ENCODE peak calls at places on chromosome 6, in nine cellular contexts. T is activated CD4-positive, alpha-beta T cell treated with anti-CD3 and anti-CD28 coated beads, Interleukin-2, amount 10 ng/mL, durations not matched to agents 7 days and 5 days; J is anterior cingulate cortex; I is stimulated activated CD4-positive, alpha-beta T cell treated with anti-CD3 and anti-CD28 coated beads, Interleukin-2, amount 100 ng/mL, for 4 hours; W is neural progenitor cell; V is LoVo; B is Caki2; G is iPS-NIHi11; L is Peyer's patch. C is an unnamed sample.

GRCh38 chr6:84065718-84066290 is 32.2 kb downstream of the MRAP2 start:
- DNase-seq in J (no peak), G (no peak), W (no peak), V (no peak), L (no peak), T (no peak), B (no peak), I (no peak), C (no peak)

GRCh38 chr6:3797231-3798200 is 46.0 kb upstream of the PXDC1 start:
- DNase-seq in B (peak), W (no peak), V (peak), T (no peak), J (no peak), I (no peak), L (peak), G (no peak), C (peak)

GRCh38 chr6:71584712-71585436 is 296.3 kb downstream of the OGFRL1 start:
- DNase-seq in I (no peak), V (no peak), G (no peak), W (no peak), B (no peak), T (no peak), L (no peak), J (no peak), C (no peak)

GRCh38 chr6:142878407-142878806 is 66.6 kb downstream of the HIVEP2 start:
- DNase-seq in W (no peak), V (no peak), I (no peak), L (no peak), J (peak), T (no peak), B (no peak), G (no peak), C (no peak)

GRCh38 chr6:33757906-33758305 is 11.2 kb upstream of the IP6K3 start:
- DNase-seq in V (no peak), J (no peak), T (no peak), I (no peak), B (no peak), L (no peak), W (no peak), G (no peak), C (no peak)

GRCh38 chr6:125821825-125822281 is 31.1 kb downstream of the NCOA7 start:
- DNase-seq in I (no peak), L (peak), J (no peak), W (no peak), B (peak), G (no peak), T (no peak), V (peak), C (no peak)

GRCh38 chr6:31792741-31793140 is 2.8 kb downstream of the VARS1 start:
- DNase-seq in W (no peak), V (no peak), T (no peak), J (no peak), B (peak), I (no peak), L (no peak), G (peak), C (peak)

GRCh38 chr6:74654296-74654695 is 551.6 kb downstream of the COL12A1 start:
- DNase-seq in I (no peak), V (no peak), L (no peak), B (no peak), J (no peak), G (no peak), T (no peak), W (no peak), C (no peak)

GRCh38 chr6:131807321-131807643 is 538 bp upstream of the ENPP1 start:
- DNase-seq in W (no peak), B (no peak), I (no peak), V (no peak), L (no peak), G (no peak), J (no peak), T (no peak), C (no peak)

GRCh38 chr6:123804771-123805540 is 1.3 kb downstream of the NKAIN2 start:
- DNase-seq in G (no peak), W (no peak), L (no peak), V (no peak), B (peak), I (no peak), J (no peak), T (no peak), C (no peak)

GRCh38 chr6:1477432-1478090 is 88.2 kb downstream of the FOXF2 start:
- DNase-seq in W (no peak), L (no peak), G (no peak), B (peak), V (no peak), I (no peak), J (no peak), T (no peak), C (no peak)

GRCh38 chr6:30816791-30817739 is 67.3 kb upstream of the DDR1 start:
- DNase-seq in G (no peak), I (no peak), L (no peak), V (no peak), T (no peak), B (no peak), J (no peak), W (no peak), C (no peak)

GRCh38 chr6:56795852-56796532 is 153.3 kb upstream of the DST start:
- DNase-seq in W (no peak), J (no peak), B (peak), L (no peak), I (no peak), G (no peak), V (no peak), T (no peak), C (no peak)

GRCh38 chr6:126804255-126805064 is 314.0 kb upstream of the RSPO3 start:
- DNase-seq in G (peak), J (no peak), I (no peak), L (peak), V (peak), W (peak), B (peak), T (peak), C (peak)

GRCh38 chr6:22892452-22892851 is 323.1 kb downstream of the HDGFL1 start:
- DNase-seq in V (peak), T (no peak), J (no peak), I (no peak), G (no peak), L (no peak), B (peak), W (no peak), C (peak)

GRCh38 chr6:102670756-102671155 is 1277.2 kb downstream of the GRIK2 start:
- DNase-seq in T (no peak), I (no peak), L (no peak), W (no peak), G (no peak), J (no peak), V (no peak), B (no peak), C (no peak)

GRCh38 chr6:1554881-1555569 is 54.7 kb upstream of the FOXC1 start:
- DNase-seq in G (peak), V (no peak), T (peak), L (peak), I (peak), B (peak), W (peak), J (no peak), C (peak)

GRCh38 chr6:149852180-149852579 is 12.0 kb downstream of the LRP11 start:
- DNase-seq in B (no peak), V (no peak), W (no peak), T (peak), L (no peak), G (no peak), J (no peak), I (no peak), C (peak)

GRCh38 chr6:21263531-21264287 is 329.8 kb upstream of the SOX4 start:
- DNase-seq in V (peak), J (no peak), G (no peak), L (no peak), B (no peak), I (no peak), W (no peak), T (no peak), C (no peak)

GRCh38 chr6:67501738-67502137 is 1133.3 kb upstream of the ADGRB3 start:
- DNase-seq in W (no peak), V (no peak), G (no peak), T (no peak), L (no peak), I (no peak), J (no peak), B (no peak), C (no peak)

GRCh38 chr6:38631186-38631783 is 8.4 kb downstream of the BTBD9 start:
- DNase-seq in G (no peak), T (no peak), I (no peak), J (no peak), W (no peak), L (no peak), B (no peak), V (peak), C (no peak)

GRCh38 chr6:135266675-135267074 is 85.6 kb downstream of the MYB start:
- DNase-seq in V (no peak), W (no peak), B (no peak), T (no peak), J (no peak), I (no peak), G (no peak), L (no peak), C (no peak)

GRCh38 chr6:70985151-70985550 is 28.3 kb upstream of the B3GAT2 start:
- DNase-seq in V (no peak), G (no peak), J (no peak), I (no peak), L (no peak), T (no peak), B (no peak), W (no peak), C (no peak)

GRCh38 chr6:134132494-134133141 is 80.2 kb upstream of the SLC2A12 start:
- DNase-seq in I (no peak), G (no peak), B (no peak), T (no peak), L (no peak), J (no peak), V (no peak), W (no peak), C (no peak)

GRCh38 chr6:14706378-14706929 is 539.4 kb upstream of the JARID2 start:
- DNase-seq in G (no peak), W (no peak), T (no peak), I (peak), J (peak), L (peak), V (no peak), B (no peak), C (no peak)

GRCh38 chr6:33123732-33124524 is 48.1 kb downstream of the HLA-DPB1 start:
- DNase-seq in L (no peak), G (peak), I (no peak), J (no peak), T (peak), V (peak), B (peak), W (peak), C (peak)

GRCh38 chr6:132194529-132194928 is 206.7 kb downstream of the MOXD1 start:
- DNase-seq in L (no peak), B (no peak), W (no peak), G (no peak), J (no peak), T (no peak), V (no peak), I (no peak), C (no peak)

GRCh38 chr6:149965191-149966020 is 1.7 kb downstream of the ULBP1 start:
- DNase-seq in V (no peak), W (peak), G (peak), B (no peak), L (no peak), J (no peak), I (no peak), T (peak), C (no peak)

GRCh38 chr6:3962897-3963296 is 113.7 kb downstream of the FAM50B start:
- DNase-seq in I (no peak), J (no peak), W (no peak), T (no peak), B (peak), L (no peak), G (no peak), V (no peak), C (no peak)

GRCh38 chr6:76250666-76251065 is 178.2 kb upstream of the IMPG1 start:
- DNase-seq in I (no peak), W (no peak), J (no peak), L (no peak), T (no peak), B (no peak), V (no peak), G (no peak), C (no peak)

GRCh38 chr6:111258615-111259088 is 171.3 kb downstream of the SLC16A10 start:
- DNase-seq in T (no peak), I (no peak), L (no peak), V (no peak), J (no peak), B (no peak), G (no peak), W (no peak), C (no peak)

GRCh38 chr6:98924647-98925046 is 23.1 kb downstream of the FBXL4 start:
- DNase-seq in B (no peak), V (no peak), T (no peak), J (no peak), L (peak), W (no peak), I (no peak), G (no peak), C (no peak)

GRCh38 chr6:72218125-72218524 is 331.8 kb downstream of the RIMS1 start:
- DNase-seq in V (peak), W (peak), T (no peak), G (peak), L (no peak), I (no peak), B (no peak), J (no peak), C (peak)

GRCh38 chr6:163226836-163227485 is 187.6 kb upstream of the QKI start:
- DNase-seq in B (peak), L (no peak), W (no peak), G (no peak), V (no peak), I (no peak), T (no peak), J (no peak), C (no peak)